ENCODE peak calls at places on chromosomes 16 and 17, in eight cellular contexts. Y is C1 segment of cervical spinal cord; K is COR-L47; I is germinal center; Z is A172; J is activated CD8-positive, alpha-beta T cell treated with anti-CD3 and anti-CD28 coated beads, Interleukin-2, amount 10 ng/mL, durations not matched to agents 7 days and 5 days; F is stimulated activated CD8-positive, alpha-beta memory T cell treated with anti-CD3 and anti-CD28 coated beads, Interleukin-2, amount 100 ng/mL, for 48 hours; U is H54. G is an unnamed sample.

GRCh38 chr17:45437461-45438283 is 5.0 kb upstream of the ARHGAP27 start:
- DNase-seq in Y (no peak), K (no peak), I (no peak), Z (no peak), J (no peak), F (no peak), U (no peak), G (no peak)

GRCh38 chr16:63289834-63290460 is 1253.7 kb upstream of the CDH8 start:
- DNase-seq in Y (peak; percentile 7), K (peak; percentile 3), I (no peak), Z (peak; percentile 65), J (no peak), F (no peak), U (peak; percentile 13), G (no peak)

GRCh38 chr17:40901981-40902862 is 17.2 kb upstream of the KRT20 start:
- DNase-seq in Y (no peak), K (peak; percentile 79), I (no peak), Z (peak; percentile 56), J (no peak), F (no peak), U (no peak), G (peak; percentile 59)

GRCh38 chr16:49959552-49960277 is 65.3 kb upstream of the CNEP1R1 start:
- DNase-seq in Y (no peak), K (no peak), I (no peak), Z (no peak), J (no peak), F (no peak), U (no peak), G (no peak)

GRCh38 chr16:67264866-67265265 is 14.5 kb upstream of the PLEKHG4 start:
- DNase-seq in Y (no peak), K (no peak), I (no peak), Z (no peak), J (no peak), F (no peak), U (no peak), G (no peak)

GRCh38 chr16:58009856-58010416 is 8.7 kb downstream of the USB1 start:
- DNase-seq in Y (no peak), K (no peak), I (no peak), Z (no peak), J (no peak), F (no peak), U (no peak), G (no peak)

GRCh38 chr16:30407794-30408534 is 558 bp downstream of the ZNF771 start:
- DNase-seq in Y (no peak), K (no peak), I (peak; percentile 28), Z (peak; percentile 42), J (no peak), F (no peak), U (no peak), G (no peak)

GRCh38 chr16:12059216-12059769 is 82.8 kb downstream of the SNX29 start:
- DNase-seq in Y (no peak), K (no peak), I (no peak), Z (no peak), J (no peak), F (no peak), U (no peak), G (no peak)

GRCh38 chr16:75676909-75677308 is at the start of gene CPHXL2:
- DNase-seq in Y (no peak), K (no peak), I (no peak), Z (no peak), J (no peak), F (no peak), U (no peak), G (no peak)

GRCh38 chr16:30567160-30567990 is 4.1 kb downstream of the ZNF688 start:
- DNase-seq in Y (no peak), K (no peak), I (no peak), Z (peak; percentile 47), J (no peak), F (no peak), U (peak; percentile 19), G (no peak)

GRCh38 chr16:78916928-78917545 is 683.5 kb downstream of the MAF start:
- DNase-seq in Y (no peak), K (no peak), I (no peak), Z (no peak), J (no peak), F (no peak), U (no peak), G (no peak)

GRCh38 chr16:87367556-87367955 is 16.0 kb downstream of the FBXO31 start:
- DNase-seq in Y (no peak), K (no peak), I (no peak), Z (no peak), J (no peak), F (no peak), U (no peak), G (no peak)

GRCh38 chr17:13600475-13601316 is 1.0 kb downstream of the HS3ST3A1 start:
- DNase-seq in Y (no peak), K (no peak), I (no peak), Z (no peak), J (no peak), F (no peak), U (no peak), G (no peak)

GRCh38 chr16:23784811-23785447 is 30.1 kb downstream of the CHP2 start:
- DNase-seq in Y (no peak), K (no peak), I (no peak), Z (peak; percentile 61), J (no peak), F (no peak), U (no peak), G (no peak)